ENCODE peak calls at places on chromosomes 6 and 20, in eight cellular contexts. One of them, this sample, is unnamed.

GRCh38 chr6:116060572-116061283 is at the start of gene FRK:
- DNase-seq in amniotic epithelial cell: peak; percentile 59
- DNase-seq in H54: no peak
- DNase-seq in astrocyte of the cerebellum: no peak
- DNase-seq in AG04450: no peak
- DNase-seq in CD8-positive, alpha-beta T cell: no peak
- DNase-seq in dorsolateral prefrontal cortex: no peak
- DNase-seq in midbrain: no peak
- DNase-seq in this sample: peak; percentile 21

GRCh38 chr6:5541751-5542432 is 280.6 kb downstream of the FARS2 start:
- DNase-seq in amniotic epithelial cell: peak; percentile 56
- DNase-seq in H54: no peak
- DNase-seq in CD8-positive, alpha-beta T cell: no peak
- DNase-seq in dorsolateral prefrontal cortex: no peak
- DNase-seq in AG04450: no peak
- DNase-seq in midbrain: no peak
- DNase-seq in astrocyte of the cerebellum: no peak
- DNase-seq in this sample: no peak

GRCh38 chr20:53463101-53463972 is 130.3 kb downstream of the ZNF217 start:
- DNase-seq in amniotic epithelial cell: no peak
- DNase-seq in CD8-positive, alpha-beta T cell: no peak
- DNase-seq in midbrain: no peak
- DNase-seq in astrocyte of the cerebellum: no peak
- DNase-seq in AG04450: no peak
- DNase-seq in dorsolateral prefrontal cortex: no peak
- DNase-seq in H54: no peak
- DNase-seq in this sample: no peak

GRCh38 chr6:71190809-71191208 is 97.8 kb upstream of the OGFRL1 start:
- DNase-seq in H54: no peak
- DNase-seq in AG04450: no peak
- DNase-seq in dorsolateral prefrontal cortex: no peak
- DNase-seq in astrocyte of the cerebellum: peak; percentile 31
- DNase-seq in midbrain: peak; percentile 15
- DNase-seq in amniotic epithelial cell: peak; percentile 41
- DNase-seq in CD8-positive, alpha-beta T cell: no peak
- DNase-seq in this sample: no peak

GRCh38 chr6:48597951-48598350 is 487.0 kb upstream of the PTCHD4 start:
- DNase-seq in midbrain: no peak
- DNase-seq in astrocyte of the cerebellum: no peak
- DNase-seq in AG04450: no peak
- DNase-seq in CD8-positive, alpha-beta T cell: no peak
- DNase-seq in dorsolateral prefrontal cortex: no peak
- DNase-seq in H54: no peak
- DNase-seq in amniotic epithelial cell: peak; percentile 88
- DNase-seq in this sample: no peak

GRCh38 chr6:137808191-137808590 is 58.9 kb upstream of the TNFAIP3 start:
- DNase-seq in amniotic epithelial cell: no peak
- DNase-seq in midbrain: no peak
- DNase-seq in H54: peak; percentile 28
- DNase-seq in dorsolateral prefrontal cortex: no peak
- DNase-seq in AG04450: no peak
- DNase-seq in astrocyte of the cerebellum: no peak
- DNase-seq in CD8-positive, alpha-beta T cell: no peak
- DNase-seq in this sample: no peak

GRCh38 chr6:3977875-3978711 is 100.8 kb downstream of the FAM217A start:
- DNase-seq in H54: no peak
- DNase-seq in CD8-positive, alpha-beta T cell: peak; percentile 25
- DNase-seq in midbrain: peak; percentile 56
- DNase-seq in dorsolateral prefrontal cortex: peak; percentile 6
- DNase-seq in AG04450: peak; percentile 89
- DNase-seq in astrocyte of the cerebellum: peak; percentile 85
- DNase-seq in amniotic epithelial cell: peak; percentile 78
- DNase-seq in this sample: peak; percentile 24

GRCh38 chr6:13172294-13172693 is 156.0 kb downstream of the TBC1D7 start:
- DNase-seq in AG04450: no peak
- DNase-seq in dorsolateral prefrontal cortex: no peak
- DNase-seq in CD8-positive, alpha-beta T cell: no peak
- DNase-seq in astrocyte of the cerebellum: no peak
- DNase-seq in H54: no peak
- DNase-seq in midbrain: no peak
- DNase-seq in amniotic epithelial cell: no peak
- DNase-seq in this sample: no peak

GRCh38 chr20:44702776-44703175 is 12.4 kb upstream of the CCN5 start:
- DNase-seq in astrocyte of the cerebellum: peak; percentile 94
- DNase-seq in CD8-positive, alpha-beta T cell: no peak
- DNase-seq in AG04450: peak; percentile 87
- DNase-seq in amniotic epithelial cell: peak; percentile 93
- DNase-seq in midbrain: peak; percentile 92
- DNase-seq in dorsolateral prefrontal cortex: peak; percentile 21
- DNase-seq in H54: no peak
- DNase-seq in this sample: no peak

GRCh38 chr6:154319231-154319858 is 37.3 kb downstream of the IPCEF1 start:
- DNase-seq in midbrain: no peak
- DNase-seq in dorsolateral prefrontal cortex: no peak
- DNase-seq in AG04450: peak; percentile 69
- DNase-seq in H54: no peak
- DNase-seq in amniotic epithelial cell: peak; percentile 82
- DNase-seq in CD8-positive, alpha-beta T cell: no peak
- DNase-seq in astrocyte of the cerebellum: peak; percentile 72
- DNase-seq in this sample: no peak

GRCh38 chr6:90101403-90101802 is 195.2 kb downstream of the BACH2 start:
- DNase-seq in astrocyte of the cerebellum: no peak
- DNase-seq in midbrain: no peak
- DNase-seq in CD8-positive, alpha-beta T cell: no peak
- DNase-seq in AG04450: no peak
- DNase-seq in amniotic epithelial cell: no peak
- DNase-seq in H54: no peak
- DNase-seq in dorsolateral prefrontal cortex: no peak
- DNase-seq in this sample: no peak

GRCh38 chr6:85126448-85127178 is 323.3 kb upstream of the NT5E start:
- DNase-seq in midbrain: peak; percentile 7
- DNase-seq in CD8-positive, alpha-beta T cell: no peak
- DNase-seq in amniotic epithelial cell: peak; percentile 41
- DNase-seq in dorsolateral prefrontal cortex: peak; percentile 3
- DNase-seq in astrocyte of the cerebellum: no peak
- DNase-seq in AG04450: no peak
- DNase-seq in H54: peak; percentile 35
- DNase-seq in this sample: no peak

GRCh38 chr6:87174078-87174579 is 18.8 kb downstream of the ZNF292 start:
- DNase-seq in astrocyte of the cerebellum: no peak
- DNase-seq in amniotic epithelial cell: no peak
- DNase-seq in CD8-positive, alpha-beta T cell: no peak
- DNase-seq in AG04450: no peak
- DNase-seq in H54: no peak
- DNase-seq in dorsolateral prefrontal cortex: no peak
- DNase-seq in midbrain: no peak
- DNase-seq in this sample: no peak

GRCh38 chr6:52361347-52361944 is 505 bp upstream of the PAQR8 start:
- DNase-seq in AG04450: no peak
- DNase-seq in H54: peak; percentile 23
- DNase-seq in astrocyte of the cerebellum: no peak
- DNase-seq in amniotic epithelial cell: peak; percentile 66
- DNase-seq in midbrain: no peak
- DNase-seq in CD8-positive, alpha-beta T cell: peak; percentile 3
- DNase-seq in dorsolateral prefrontal cortex: no peak
- DNase-seq in this sample: peak; percentile 39

GRCh38 chr20:45779011-45779915 is 12.4 kb downstream of the WFDC3 start:
- DNase-seq in AG04450: peak; percentile 99
- DNase-seq in astrocyte of the cerebellum: peak; percentile 99
- DNase-seq in amniotic epithelial cell: peak; percentile 99
- DNase-seq in H54: peak; percentile 60
- DNase-seq in dorsolateral prefrontal cortex: no peak
- DNase-seq in midbrain: peak; percentile 17
- DNase-seq in CD8-positive, alpha-beta T cell: no peak
- DNase-seq in this sample: peak; percentile 51

GRCh38 chr6:82385546-82385945 is 21.9 kb downstream of the TPBG start:
- DNase-seq in astrocyte of the cerebellum: no peak
- DNase-seq in midbrain: no peak
- DNase-seq in CD8-positive, alpha-beta T cell: no peak
- DNase-seq in dorsolateral prefrontal cortex: no peak
- DNase-seq in H54: no peak
- DNase-seq in amniotic epithelial cell: no peak
- DNase-seq in AG04450: no peak
- DNase-seq in this sample: no peak

GRCh38 chr6:170358496-170358895 is 51.9 kb downstream of the FAM120B start:
- DNase-seq in astrocyte of the cerebellum: no peak
- DNase-seq in amniotic epithelial cell: no peak
- DNase-seq in AG04450: no peak
- DNase-seq in midbrain: no peak
- DNase-seq in dorsolateral prefrontal cortex: no peak
- DNase-seq in CD8-positive, alpha-beta T cell: no peak
- DNase-seq in H54: no peak
- DNase-seq in this sample: no peak

GRCh38 chr6:144401736-144402733 is 116.9 kb downstream of the UTRN start:
- DNase-seq in dorsolateral prefrontal cortex: no peak
- DNase-seq in amniotic epithelial cell: no peak
- DNase-seq in H54: no peak
- DNase-seq in astrocyte of the cerebellum: no peak
- DNase-seq in midbrain: no peak
- DNase-seq in AG04450: no peak
- DNase-seq in CD8-positive, alpha-beta T cell: no peak
- DNase-seq in this sample: no peak

GRCh38 chr6:109381007-109381746 is 1.1 kb downstream of the CD164 start:
- DNase-seq in astrocyte of the cerebellum: no peak
- DNase-seq in AG04450: no peak
- DNase-seq in amniotic epithelial cell: no peak
- DNase-seq in dorsolateral prefrontal cortex: no peak
- DNase-seq in CD8-positive, alpha-beta T cell: no peak
- DNase-seq in H54: no peak
- DNase-seq in midbrain: peak; percentile 57
- DNase-seq in this sample: peak; percentile 53

GRCh38 chr6:169967687-169968086 is 216.3 kb downstream of the ERMARD start:
- DNase-seq in H54: no peak
- DNase-seq in CD8-positive, alpha-beta T cell: no peak
- DNase-seq in midbrain: no peak
- DNase-seq in AG04450: no peak
- DNase-seq in amniotic epithelial cell: no peak
- DNase-seq in astrocyte of the cerebellum: no peak
- DNase-seq in dorsolateral prefrontal cortex: no peak
- DNase-seq in this sample: no peak

GRCh38 chr20:45407067-45407745 is 883 bp upstream of the DBNDD2 start:
- DNase-seq in CD8-positive, alpha-beta T cell: no peak
- DNase-seq in midbrain: peak; percentile 68
- DNase-seq in amniotic epithelial cell: peak; percentile 25
- DNase-seq in astrocyte of the cerebellum: no peak
- DNase-seq in H54: no peak
- DNase-seq in AG04450: no peak
- DNase-seq in dorsolateral prefrontal cortex: peak; percentile 58
- DNase-seq in this sample: peak; percentile 6

GRCh38 chr6:31383149-31383548 is 20.2 kb upstream of the MICA start:
- DNase-seq in CD8-positive, alpha-beta T cell: no peak
- DNase-seq in H54: peak; percentile 46
- DNase-seq in midbrain: no peak
- DNase-seq in amniotic epithelial cell: peak; percentile 75
- DNase-seq in AG04450: no peak
- DNase-seq in dorsolateral prefrontal cortex: no peak
- DNase-seq in astrocyte of the cerebellum: no peak
- DNase-seq in this sample: no peak

This sample was measured in DMS79 treated with DMSO at 0.1 percent for 48 hours.